ENCODE peak calls at places on chromosomes 2 and 18, in seven cellular contexts. One of them, this sample, is unnamed.

GRCh38 chr2:12928706-12929291 is 212.1 kb downstream of the TRIB2 start:
- DNase-seq in neural crest cell: no peak
- DNase-seq in H9: no peak
- DNase-seq in B cell: no peak
- DNase-seq in esophagus muscularis mucosa: no peak
- DNase-seq in cardiac fibroblast: peak
- DNase-seq in keratinocyte: no peak
- DNase-seq in this sample: no peak

GRCh38 chr2:20213651-20214565 is 11.0 kb downstream of the SDC1 start:
- DNase-seq in neural crest cell: no peak
- DNase-seq in B cell: no peak
- DNase-seq in esophagus muscularis mucosa: no peak
- DNase-seq in H9: no peak
- DNase-seq in cardiac fibroblast: no peak
- DNase-seq in keratinocyte: no peak
- DNase-seq in this sample: peak

GRCh38 chr2:10709290-10709939 is 12.0 kb upstream of the ATP6V1C2 start:
- DNase-seq in esophagus muscularis mucosa: no peak
- DNase-seq in B cell: no peak
- DNase-seq in neural crest cell: no peak
- DNase-seq in H9: peak
- DNase-seq in keratinocyte: no peak
- DNase-seq in cardiac fibroblast: peak
- DNase-seq in this sample: peak

GRCh38 chr2:36692078-36692477 is 4.4 kb upstream of the VIT start:
- DNase-seq in esophagus muscularis mucosa: no peak
- DNase-seq in cardiac fibroblast: no peak
- DNase-seq in neural crest cell: no peak
- DNase-seq in B cell: no peak
- DNase-seq in H9: no peak
- DNase-seq in keratinocyte: no peak
- DNase-seq in this sample: no peak

GRCh38 chr2:66840321-66841014 is 405.5 kb downstream of the MEIS1 start:
- DNase-seq in cardiac fibroblast: peak
- DNase-seq in neural crest cell: no peak
- DNase-seq in keratinocyte: no peak
- DNase-seq in B cell: no peak
- DNase-seq in esophagus muscularis mucosa: no peak
- DNase-seq in H9: no peak
- DNase-seq in this sample: no peak

GRCh38 chr2:4255491-4255890 is 552.1 kb downstream of the DCDC2C start:
- DNase-seq in B cell: no peak
- DNase-seq in neural crest cell: no peak
- DNase-seq in cardiac fibroblast: no peak
- DNase-seq in keratinocyte: no peak
- DNase-seq in esophagus muscularis mucosa: no peak
- DNase-seq in H9: no peak
- DNase-seq in this sample: no peak

GRCh38 chr2:57330447-57330846 is 716.2 kb upstream of the VRK2 start:
- DNase-seq in H9: no peak
- DNase-seq in B cell: no peak
- DNase-seq in keratinocyte: no peak
- DNase-seq in neural crest cell: no peak
- DNase-seq in esophagus muscularis mucosa: no peak
- DNase-seq in cardiac fibroblast: peak
- DNase-seq in this sample: no peak

GRCh38 chr18:79866889-79867574 is 69.3 kb downstream of the KCNG2 start:
- DNase-seq in cardiac fibroblast: peak
- DNase-seq in esophagus muscularis mucosa: no peak
- DNase-seq in B cell: no peak
- DNase-seq in H9: no peak
- DNase-seq in keratinocyte: no peak
- DNase-seq in neural crest cell: no peak
- DNase-seq in this sample: no peak

GRCh38 chr2:122815120-122815519 is 1059.7 kb downstream of the TSN start:
- DNase-seq in H9: no peak
- DNase-seq in cardiac fibroblast: peak
- DNase-seq in neural crest cell: no peak
- DNase-seq in B cell: no peak
- DNase-seq in esophagus muscularis mucosa: no peak
- DNase-seq in keratinocyte: no peak
- DNase-seq in this sample: no peak

GRCh38 chr2:165560377-165560988 is 91.0 kb downstream of the CSRNP3 start:
- DNase-seq in neural crest cell: no peak
- DNase-seq in cardiac fibroblast: no peak
- DNase-seq in H9: no peak
- DNase-seq in esophagus muscularis mucosa: no peak
- DNase-seq in keratinocyte: no peak
- DNase-seq in B cell: no peak
- DNase-seq in this sample: no peak

GRCh38 chr18:12001400-12001799 is 20.1 kb downstream of the IMPA2 start:
- DNase-seq in H9: no peak
- DNase-seq in B cell: no peak
- DNase-seq in keratinocyte: no peak
- DNase-seq in esophagus muscularis mucosa: no peak
- DNase-seq in cardiac fibroblast: no peak
- DNase-seq in neural crest cell: no peak
- DNase-seq in this sample: no peak

GRCh38 chr2:101806123-101806522 is 108.6 kb downstream of the MAP4K4 start:
- DNase-seq in B cell: no peak
- DNase-seq in esophagus muscularis mucosa: no peak
- DNase-seq in H9: peak
- DNase-seq in neural crest cell: no peak
- DNase-seq in cardiac fibroblast: peak
- DNase-seq in keratinocyte: peak
- DNase-seq in this sample: no peak

GRCh38 chr2:234495076-234495800 is 1.6 kb downstream of the ARL4C start:
- DNase-seq in B cell: peak
- DNase-seq in esophagus muscularis mucosa: no peak
- DNase-seq in cardiac fibroblast: peak
- DNase-seq in keratinocyte: no peak
- DNase-seq in neural crest cell: no peak
- DNase-seq in H9: peak
- DNase-seq in this sample: peak

GRCh38 chr18:3579701-3580100 is 129.7 kb downstream of the TGIF1 start:
- DNase-seq in cardiac fibroblast: peak
- DNase-seq in H9: no peak
- DNase-seq in keratinocyte: no peak
- DNase-seq in neural crest cell: no peak
- DNase-seq in esophagus muscularis mucosa: no peak
- DNase-seq in B cell: no peak
- DNase-seq in this sample: no peak

GRCh38 chr2:40371525-40372277 is 80.2 kb downstream of the SLC8A1 start:
- DNase-seq in esophagus muscularis mucosa: no peak
- DNase-seq in cardiac fibroblast: peak
- DNase-seq in B cell: no peak
- DNase-seq in keratinocyte: no peak
- DNase-seq in neural crest cell: no peak
- DNase-seq in H9: peak
- DNase-seq in this sample: peak

GRCh38 chr2:240601061-240601830 is 14.7 kb downstream of the CAPN10 start:
- DNase-seq in H9: no peak
- DNase-seq in esophagus muscularis mucosa: no peak
- DNase-seq in neural crest cell: no peak
- DNase-seq in keratinocyte: no peak
- DNase-seq in cardiac fibroblast: no peak
- DNase-seq in B cell: no peak
- DNase-seq in this sample: no peak

GRCh38 chr2:233501198-233502076 is 65.1 kb downstream of the USP40 start:
- DNase-seq in neural crest cell: no peak
- DNase-seq in keratinocyte: no peak
- DNase-seq in B cell: no peak
- DNase-seq in H9: no peak
- DNase-seq in esophagus muscularis mucosa: no peak
- DNase-seq in cardiac fibroblast: peak
- DNase-seq in this sample: no peak

GRCh38 chr2:199811360-199811759 is 39.6 kb downstream of the FTCDNL1 start:
- DNase-seq in esophagus muscularis mucosa: no peak
- DNase-seq in B cell: no peak
- DNase-seq in neural crest cell: no peak
- DNase-seq in H9: no peak
- DNase-seq in cardiac fibroblast: peak
- DNase-seq in keratinocyte: no peak
- DNase-seq in this sample: no peak

GRCh38 chr2:37775908-37776250 is 104.4 kb upstream of the CDC42EP3 start:
- DNase-seq in keratinocyte: peak
- DNase-seq in H9: no peak
- DNase-seq in esophagus muscularis mucosa: no peak
- DNase-seq in neural crest cell: no peak
- DNase-seq in cardiac fibroblast: peak
- DNase-seq in B cell: no peak
- DNase-seq in this sample: no peak

DNA sequence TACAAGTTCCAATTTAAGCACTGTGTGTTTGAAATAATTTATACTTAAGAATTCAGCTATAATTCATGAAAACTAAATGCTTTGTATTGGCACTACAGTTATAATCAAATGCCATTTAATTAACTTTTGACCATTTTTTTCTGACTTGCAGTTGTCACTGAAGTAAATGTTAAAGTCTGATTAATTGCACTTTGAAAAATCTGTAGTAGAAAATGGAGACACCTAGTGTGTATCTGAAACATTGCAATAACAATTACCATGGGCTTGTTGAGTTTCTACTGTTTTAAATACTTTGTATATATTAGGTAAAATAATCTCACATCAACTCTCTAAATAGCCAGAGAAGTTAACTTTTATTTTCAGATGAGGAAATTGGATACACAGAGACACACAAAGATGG is 458.6 kb upstream of the FSIP2 start:
- DNase-seq in H9: no peak
- DNase-seq in B cell: no peak
- DNase-seq in neural crest cell: no peak
- DNase-seq in cardiac fibroblast: peak
- DNase-seq in esophagus muscularis mucosa: no peak
- DNase-seq in keratinocyte: no peak
- DNase-seq in this sample: no peak
- TF ChIP-seq CTCF in H9: peak
- TF ChIP-seq CTCF in B cell: no peak
- TF ChIP-seq CTCF in neural crest cell: peak
- TF ChIP-seq CTCF in cardiac fibroblast: peak
- TF ChIP-seq CTCF in esophagus muscularis mucosa: peak
- TF ChIP-seq CTCF in keratinocyte: peak
- TF ChIP-seq CTCF in this sample: peak

DNA sequence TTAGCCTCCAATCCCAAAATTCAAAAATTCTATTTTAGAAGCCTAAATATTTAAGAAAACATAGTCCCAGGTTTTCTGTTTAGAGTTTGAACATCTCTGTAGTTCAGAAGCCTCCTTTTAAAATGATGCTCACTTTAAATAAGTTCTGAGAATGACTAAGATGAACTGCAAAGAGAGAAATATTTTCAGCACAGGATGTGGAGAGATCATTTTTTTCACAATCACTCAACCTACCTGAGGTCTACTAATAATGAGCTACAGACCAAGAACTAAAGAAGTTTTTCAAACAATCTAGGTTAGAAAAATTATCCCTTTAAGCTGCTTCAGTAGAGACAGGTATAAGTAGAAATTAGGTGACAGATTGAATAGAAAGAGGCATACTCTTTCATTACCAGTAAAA is 185.1 kb upstream of the CYP26B1 start:
- DNase-seq in neural crest cell: no peak
- DNase-seq in esophagus muscularis mucosa: no peak
- DNase-seq in H9: no peak
- DNase-seq in keratinocyte: no peak
- DNase-seq in B cell: no peak
- DNase-seq in cardiac fibroblast: no peak
- DNase-seq in this sample: no peak
- TF ChIP-seq CTCF in neural crest cell: no peak
- TF ChIP-seq CTCF in esophagus muscularis mucosa: no peak
- TF ChIP-seq CTCF in H9: no peak
- TF ChIP-seq CTCF in keratinocyte: no peak
- TF ChIP-seq CTCF in B cell: no peak
- TF ChIP-seq CTCF in cardiac fibroblast: no peak
- TF ChIP-seq CTCF in this sample: no peak

DNA sequence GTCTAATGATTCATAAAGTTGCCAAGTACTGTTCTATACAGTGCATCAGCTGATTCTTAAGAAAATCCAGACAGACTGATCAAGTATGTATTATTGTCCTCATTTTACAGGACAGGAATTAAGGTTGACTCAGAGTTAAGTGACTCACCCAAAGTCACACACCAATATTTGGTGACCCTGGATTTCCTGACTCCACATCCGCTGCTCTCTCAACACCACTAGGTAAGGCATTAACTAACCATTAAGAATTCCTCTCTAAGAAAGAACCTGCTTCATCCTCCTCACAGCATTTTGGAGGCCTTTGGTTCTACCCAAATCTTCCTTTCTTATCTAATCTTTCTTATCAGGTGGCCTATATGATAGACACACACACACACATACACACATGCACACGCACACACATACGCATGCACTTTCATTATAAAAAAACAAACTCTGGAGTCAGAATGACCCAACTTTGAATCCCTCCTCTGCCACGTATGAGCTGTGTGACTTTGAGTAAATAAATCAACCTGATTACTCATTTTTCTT is 150.8 kb downstream of the ANKRD44 start:
- DNase-seq in B cell: no peak
- DNase-seq in esophagus muscularis mucosa: no peak
- DNase-seq in H9: no peak
- DNase-seq in cardiac fibroblast: peak
- DNase-seq in neural crest cell: no peak
- DNase-seq in keratinocyte: no peak
- DNase-seq in this sample: no peak
- TF ChIP-seq CTCF in B cell: no peak
- TF ChIP-seq CTCF in esophagus muscularis mucosa: no peak
- TF ChIP-seq CTCF in H9: no peak
- TF ChIP-seq CTCF in cardiac fibroblast: no peak
- TF ChIP-seq CTCF in neural crest cell: no peak
- TF ChIP-seq CTCF in keratinocyte: no peak
- TF ChIP-seq CTCF in this sample: no peak

DNA sequence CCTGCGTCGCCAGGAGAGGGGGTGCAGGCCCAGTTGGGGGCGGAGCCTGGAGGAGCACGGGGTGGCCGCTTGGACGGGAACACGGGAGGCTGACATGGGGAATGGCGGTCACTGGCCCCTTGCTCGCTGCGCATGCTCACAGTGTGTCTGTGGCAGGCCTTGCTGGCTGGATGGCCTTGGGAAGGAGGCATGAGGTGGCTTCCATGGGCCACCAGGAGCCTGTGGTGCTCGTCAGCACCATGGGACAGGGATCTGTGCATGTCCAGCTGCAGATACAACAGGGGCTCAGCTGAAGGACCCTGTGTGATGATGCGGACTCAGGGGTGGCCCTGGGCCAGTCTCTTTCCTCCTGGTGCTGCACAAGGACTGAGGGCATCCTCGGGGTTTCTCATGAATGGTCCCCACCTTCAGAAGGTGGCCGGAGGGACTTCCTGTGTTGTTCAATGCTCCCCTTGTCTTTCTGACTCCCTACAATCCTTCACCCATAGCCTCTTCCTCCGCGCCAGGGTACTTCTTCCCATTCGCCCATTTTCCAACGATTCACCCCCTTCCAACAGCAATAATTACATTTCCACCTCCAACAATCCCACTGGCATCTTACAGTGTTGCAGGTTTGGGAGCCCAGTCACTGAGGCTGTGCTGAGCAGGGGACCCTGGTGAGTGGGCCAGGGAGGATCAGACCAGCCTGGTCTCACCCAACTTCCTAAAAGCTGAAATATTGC is 3.4 kb upstream of the SP140L start:
- DNase-seq in H9: no peak
- DNase-seq in neural crest cell: no peak
- DNase-seq in cardiac fibroblast: no peak
- DNase-seq in B cell: no peak
- DNase-seq in keratinocyte: no peak
- DNase-seq in esophagus muscularis mucosa: peak
- DNase-seq in this sample: no peak
- TF ChIP-seq CTCF in H9: peak
- TF ChIP-seq CTCF in neural crest cell: no peak
- TF ChIP-seq CTCF in cardiac fibroblast: peak
- TF ChIP-seq CTCF in B cell: no peak
- TF ChIP-seq CTCF in keratinocyte: peak
- TF ChIP-seq CTCF in esophagus muscularis mucosa: no peak
- TF ChIP-seq CTCF in this sample: no peak